ENCODE peak calls at places on chromosomes 4 and X, in eight cellular contexts. O is OCI-LY7; P is Caco-2; B is CD8-positive, alpha-beta memory T cell; Z is activated naive CD8-positive, alpha-beta T cell treated with anti-CD3 and anti-CD28 coated beads, Interleukin-2, amount 50 U/mL, for 24 hours; R is upper lobe of right lung; L is amniotic epithelial cell; X is hepatocyte. C is an unnamed sample.
A peak's percentile ranks its signal among the peaks of the same experiment; 100 is the strongest.

GRCh38 chr4:122914938-122915337 is 7.5 kb downstream of the NUDT6 start:
- DNase-seq in P (no peak), X (no peak), R (no peak), O (no peak), Z (no peak), B (no peak), L (peak; percentile 58), C (no peak)

GRCh38 chrX:69932323-69932722 is 117.4 kb downstream of the AWAT2 start:
- DNase-seq in P (no peak), R (no peak), Z (no peak), L (no peak), O (no peak), B (no peak), X (no peak), C (no peak)

GRCh38 chr4:15400911-15401671 is 26.7 kb upstream of the C1QTNF7 start:
- DNase-seq in R (peak; percentile 84), P (no peak), X (peak; percentile 13), L (peak; percentile 92), O (no peak), Z (peak; percentile 44), B (no peak), C (no peak)

GRCh38 chrX:11119295-11119943 is 8.3 kb downstream of the HCCS start:
- DNase-seq in Z (no peak), P (no peak), B (no peak), L (no peak), O (no peak), R (no peak), X (no peak), C (no peak)

GRCh38 chr4:88457307-88458090 is 580 bp downstream of the HERC5 start:
- DNase-seq in R (peak; percentile 76), Z (peak; percentile 43), L (no peak), X (peak; percentile 67), P (peak; percentile 66), B (peak; percentile 46), O (no peak), C (no peak)

GRCh38 chr4:41212221-41213203 is 1.8 kb downstream of the APBB2 start:
- DNase-seq in R (no peak), X (peak; percentile 76), Z (no peak), O (peak; percentile 83), L (peak; percentile 89), P (peak; percentile 75), B (no peak), C (no peak)

GRCh38 chr4:153987291-153987690 is 198.4 kb upstream of the SFRP2 start:
- DNase-seq in B (no peak), R (no peak), X (no peak), L (no peak), O (no peak), P (no peak), Z (no peak), C (no peak)

GRCh38 chr4:83716874-83717273 is 181.0 kb downstream of the GPAT3 start:
- DNase-seq in B (no peak), R (no peak), P (no peak), L (peak; percentile 34), O (no peak), X (no peak), Z (no peak), C (no peak)

GRCh38 chr4:151887816-151888180 is 127.0 kb upstream of the GATB start:
- DNase-seq in R (no peak), O (no peak), X (no peak), Z (no peak), P (no peak), B (no peak), L (no peak), C (no peak)

GRCh38 chr4:83852085-83852451 is 316.2 kb downstream of the GPAT3 start:
- DNase-seq in Z (no peak), P (no peak), L (peak; percentile 29), O (no peak), R (no peak), B (no peak), X (no peak), C (no peak)

GRCh38 chr4:173417833-173418232 is 18.9 kb upstream of the SCRG1 start:
- DNase-seq in X (no peak), Z (no peak), R (no peak), B (no peak), O (no peak), P (no peak), L (peak; percentile 24), C (no peak)

GRCh38 chrX:136767104-136767941 is 13.4 kb downstream of the ARHGEF6 start:
- DNase-seq in Z (peak; percentile 47), B (peak; percentile 10), X (peak; percentile 57), P (peak; percentile 21), L (peak; percentile 12), R (peak; percentile 80), O (peak; percentile 73), C (peak; percentile 90)

GRCh38 chr4:1170805-1171305 is 1.5 kb downstream of the SPON2 start:
- DNase-seq in L (no peak), Z (no peak), P (no peak), B (no peak), R (peak; percentile 70), X (no peak), O (no peak), C (no peak)

GRCh38 chr4:8770518-8771257 is 101.0 kb downstream of the HMX1 start:
- DNase-seq in L (no peak), B (no peak), Z (no peak), R (peak; percentile 52), X (no peak), O (no peak), P (no peak), C (peak; percentile 65)

GRCh38 chr4:69060651-69061308 is 35.5 kb upstream of the UGT2B7 start:
- DNase-seq in R (no peak), B (no peak), L (no peak), O (peak; percentile 0), X (no peak), P (no peak), Z (no peak), C (no peak)

GRCh38 chr4:100362363-100362762 is 155.5 kb downstream of the EMCN start:
- DNase-seq in L (peak; percentile 45), P (no peak), R (no peak), B (no peak), X (no peak), O (no peak), Z (no peak), C (no peak)

GRCh38 chrX:109840585-109840984 is 107.5 kb upstream of the ACSL4 start:
- DNase-seq in L (peak; percentile 97), X (peak; percentile 50), P (no peak), Z (peak; percentile 5), R (no peak), O (no peak), B (no peak), C (no peak)

GRCh38 chrX:63350551-63350950 is 581 bp downstream of the SPIN4 start:
- DNase-seq in Z (peak; percentile 13), X (peak; percentile 18), B (peak; percentile 1), R (peak; percentile 62), L (peak; percentile 6), P (peak; percentile 19), O (peak; percentile 63), C (no peak)

GRCh38 chr4:169620846-169621228 is 459 bp downstream of the CLCN3 start:
- DNase-seq in L (peak; percentile 29), X (peak; percentile 57), R (no peak), B (peak; percentile 14), P (peak; percentile 15), O (peak; percentile 41), Z (peak; percentile 21), C (no peak)

GRCh38 chr4:25860586-25861421 is 2.0 kb downstream of the SEL1L3 start:
- DNase-seq in O (peak; percentile 73), R (peak; percentile 70), X (peak; percentile 26), Z (peak; percentile 28), B (no peak), P (no peak), L (peak; percentile 90), C (no peak)

GRCh38 chr4:123398151-123398802 is 1.7 kb downstream of the SPRY1 start:
- DNase-seq in R (peak; percentile 91), X (peak; percentile 92), P (peak; percentile 91), O (peak; percentile 81), B (peak; percentile 62), Z (peak; percentile 74), L (no peak), C (peak; percentile 94)

GRCh38 chrX:13876652-13877051 is 59.8 kb upstream of the GPM6B start:
- DNase-seq in R (no peak), L (no peak), O (no peak), Z (no peak), X (no peak), B (no peak), P (no peak), C (no peak)

GRCh38 chr4:40916880-40917279 is 167.1 kb downstream of the NSUN7 start:
- DNase-seq in Z (peak; percentile 67), P (peak; percentile 41), R (peak; percentile 77), L (peak; percentile 32), B (no peak), X (peak; percentile 28), O (peak; percentile 41), C (no peak)

GRCh38 chrX:1661922-1662221 is 47.0 kb downstream of the ASMT start:
- DNase-seq in P (no peak), Z (no peak), B (no peak), O (no peak), X (no peak), L (no peak), R (no peak), C (peak; percentile 78)

GRCh38 chr4:154911608-154912098 is 130.6 kb downstream of the RBM46 start:
- DNase-seq in X (no peak), B (no peak), Z (no peak), P (no peak), O (no peak), L (no peak), R (no peak), C (no peak)

GRCh38 chr4:128859887-128860774 is 50.6 kb downstream of the JADE1 start:
- DNase-seq in B (no peak), L (peak; percentile 64), O (no peak), R (no peak), X (peak; percentile 23), P (no peak), Z (no peak), C (no peak)

GRCh38 chr4:46270986-46271596 is 118.8 kb downstream of the GABRA2 start:
- DNase-seq in L (peak; percentile 10), B (no peak), P (peak; percentile 27), Z (no peak), R (no peak), X (peak; percentile 38), O (peak; percentile 19), C (no peak)

GRCh38 chr4:99816611-99817309 is at the start of gene DAPP1:
- DNase-seq in R (peak; percentile 74), X (peak; percentile 19), O (peak; percentile 96), L (no peak), Z (peak; percentile 71), P (no peak), B (peak; percentile 55), C (no peak)